ENCODE peak calls at places on chromosomes 12 and 14, in four cellular contexts. One of them, this sample, is unnamed.

GRCh38 chr12:68899251-68899771 is 33.7 kb downstream of the CPM start:
- DNase-seq in heart right ventricle: peak
- DNase-seq in activated CD8-positive, alpha-beta memory T cell treated with anti-CD3 and anti-CD28 coated beads, Interleukin-2, amount 50 U/mL, for 48 hours: no peak
- DNase-seq in ureter: peak
- DNase-seq in this sample: peak

GRCh38 chr12:64180951-64181350 is 41.1 kb downstream of the KICS2 start:
- DNase-seq in heart right ventricle: peak
- DNase-seq in activated CD8-positive, alpha-beta memory T cell treated with anti-CD3 and anti-CD28 coated beads, Interleukin-2, amount 50 U/mL, for 48 hours: no peak
- DNase-seq in ureter: no peak
- DNase-seq in this sample: no peak

GRCh38 chr14:44847910-44848309 is 113.8 kb downstream of the KLHL28 start:
- DNase-seq in heart right ventricle: no peak
- DNase-seq in activated CD8-positive, alpha-beta memory T cell treated with anti-CD3 and anti-CD28 coated beads, Interleukin-2, amount 50 U/mL, for 48 hours: no peak
- DNase-seq in ureter: no peak
- DNase-seq in this sample: no peak

GRCh38 chr14:74638066-74638465 is 26.0 kb upstream of the LTBP2 start:
- DNase-seq in activated CD8-positive, alpha-beta memory T cell treated with anti-CD3 and anti-CD28 coated beads, Interleukin-2, amount 50 U/mL, for 48 hours: no peak
- DNase-seq in heart right ventricle: no peak
- DNase-seq in ureter: no peak
- DNase-seq in this sample: no peak

GRCh38 chr14:72532686-72533454 is 361.0 kb downstream of the DPF3 start:
- DNase-seq in activated CD8-positive, alpha-beta memory T cell treated with anti-CD3 and anti-CD28 coated beads, Interleukin-2, amount 50 U/mL, for 48 hours: no peak
- DNase-seq in heart right ventricle: no peak
- DNase-seq in ureter: no peak
- DNase-seq in this sample: no peak

GRCh38 chr14:51139221-51139681 is 44.3 kb upstream of the TRIM9 start:
- DNase-seq in activated CD8-positive, alpha-beta memory T cell treated with anti-CD3 and anti-CD28 coated beads, Interleukin-2, amount 50 U/mL, for 48 hours: no peak
- DNase-seq in heart right ventricle: no peak
- DNase-seq in ureter: no peak
- DNase-seq in this sample: no peak

GRCh38 chr12:106341086-106341879 is 16.3 kb upstream of the POLR3B start:
- DNase-seq in heart right ventricle: peak
- DNase-seq in ureter: no peak
- DNase-seq in activated CD8-positive, alpha-beta memory T cell treated with anti-CD3 and anti-CD28 coated beads, Interleukin-2, amount 50 U/mL, for 48 hours: no peak
- DNase-seq in this sample: no peak

GRCh38 chr12:120468271-120468845 is 1.2 kb downstream of the SRSF9 start:
- DNase-seq in ureter: peak
- DNase-seq in activated CD8-positive, alpha-beta memory T cell treated with anti-CD3 and anti-CD28 coated beads, Interleukin-2, amount 50 U/mL, for 48 hours: peak
- DNase-seq in heart right ventricle: peak
- DNase-seq in this sample: peak

GRCh38 chr12:67891566-67891965 is 97.7 kb upstream of the IFNG-AS1 start:
- DNase-seq in ureter: no peak
- DNase-seq in heart right ventricle: no peak
- DNase-seq in activated CD8-positive, alpha-beta memory T cell treated with anti-CD3 and anti-CD28 coated beads, Interleukin-2, amount 50 U/mL, for 48 hours: no peak
- DNase-seq in this sample: no peak

GRCh38 chr12:114397978-114398881 is 7.7 kb downstream of the TBX5 start:
- DNase-seq in ureter: no peak
- DNase-seq in heart right ventricle: no peak
- DNase-seq in activated CD8-positive, alpha-beta memory T cell treated with anti-CD3 and anti-CD28 coated beads, Interleukin-2, amount 50 U/mL, for 48 hours: no peak
- DNase-seq in this sample: no peak

GRCh38 chr12:18320036-18320617 is 58.8 kb downstream of the PIK3C2G start:
- DNase-seq in heart right ventricle: no peak
- DNase-seq in ureter: no peak
- DNase-seq in activated CD8-positive, alpha-beta memory T cell treated with anti-CD3 and anti-CD28 coated beads, Interleukin-2, amount 50 U/mL, for 48 hours: no peak
- DNase-seq in this sample: no peak

GRCh38 chr12:127125607-127126259 is 1141.2 kb upstream of the TMEM132C start:
- DNase-seq in ureter: no peak
- DNase-seq in activated CD8-positive, alpha-beta memory T cell treated with anti-CD3 and anti-CD28 coated beads, Interleukin-2, amount 50 U/mL, for 48 hours: peak
- DNase-seq in heart right ventricle: no peak
- DNase-seq in this sample: no peak

GRCh38 chr12:48991247-48992050 is 7.7 kb downstream of the DDN start:
- DNase-seq in ureter: no peak
- DNase-seq in heart right ventricle: no peak
- DNase-seq in activated CD8-positive, alpha-beta memory T cell treated with anti-CD3 and anti-CD28 coated beads, Interleukin-2, amount 50 U/mL, for 48 hours: no peak
- DNase-seq in this sample: no peak

GRCh38 chr12:124913474-124914391 is 717 bp downstream of the UBC start:
- DNase-seq in ureter: peak
- DNase-seq in heart right ventricle: peak
- DNase-seq in activated CD8-positive, alpha-beta memory T cell treated with anti-CD3 and anti-CD28 coated beads, Interleukin-2, amount 50 U/mL, for 48 hours: peak
- DNase-seq in this sample: peak

GRCh38 chr14:50875359-50876090 is 3.7 kb downstream of the ABHD12B start:
- DNase-seq in heart right ventricle: no peak
- DNase-seq in ureter: no peak
- DNase-seq in activated CD8-positive, alpha-beta memory T cell treated with anti-CD3 and anti-CD28 coated beads, Interleukin-2, amount 50 U/mL, for 48 hours: peak
- DNase-seq in this sample: no peak

GRCh38 chr12:30197392-30198047 is 413.8 kb upstream of the TMTC1 start:
- DNase-seq in activated CD8-positive, alpha-beta memory T cell treated with anti-CD3 and anti-CD28 coated beads, Interleukin-2, amount 50 U/mL, for 48 hours: no peak
- DNase-seq in ureter: no peak
- DNase-seq in heart right ventricle: no peak
- DNase-seq in this sample: no peak

GRCh38 chr12:32036477-32037263 is 70.0 kb upstream of the BICD1 start:
- DNase-seq in activated CD8-positive, alpha-beta memory T cell treated with anti-CD3 and anti-CD28 coated beads, Interleukin-2, amount 50 U/mL, for 48 hours: no peak
- DNase-seq in heart right ventricle: no peak
- DNase-seq in ureter: no peak
- DNase-seq in this sample: no peak

GRCh38 chr14:104690861-104691455 is 1.5 kb downstream of the INF2 start:
- DNase-seq in activated CD8-positive, alpha-beta memory T cell treated with anti-CD3 and anti-CD28 coated beads, Interleukin-2, amount 50 U/mL, for 48 hours: no peak
- DNase-seq in ureter: no peak
- DNase-seq in heart right ventricle: no peak
- DNase-seq in this sample: peak

GRCh38 chr14:95876769-95877490 is at the start of gene TUNAR:
- DNase-seq in activated CD8-positive, alpha-beta memory T cell treated with anti-CD3 and anti-CD28 coated beads, Interleukin-2, amount 50 U/mL, for 48 hours: no peak
- DNase-seq in ureter: no peak
- DNase-seq in heart right ventricle: no peak
- DNase-seq in this sample: no peak

GRCh38 chr12:92478692-92479091 is 224.1 kb upstream of the PLEKHG7 start:
- DNase-seq in ureter: no peak
- DNase-seq in activated CD8-positive, alpha-beta memory T cell treated with anti-CD3 and anti-CD28 coated beads, Interleukin-2, amount 50 U/mL, for 48 hours: no peak
- DNase-seq in heart right ventricle: no peak
- DNase-seq in this sample: no peak

GRCh38 chr14:76957224-76957881 is 71.2 kb downstream of the IRF2BPL start:
- DNase-seq in activated CD8-positive, alpha-beta memory T cell treated with anti-CD3 and anti-CD28 coated beads, Interleukin-2, amount 50 U/mL, for 48 hours: no peak
- DNase-seq in heart right ventricle: no peak
- DNase-seq in ureter: no peak
- DNase-seq in this sample: no peak

GRCh38 chr12:19055589-19055988 is 73.9 kb upstream of the PLEKHA5 start:
- DNase-seq in heart right ventricle: no peak
- DNase-seq in ureter: no peak
- DNase-seq in activated CD8-positive, alpha-beta memory T cell treated with anti-CD3 and anti-CD28 coated beads, Interleukin-2, amount 50 U/mL, for 48 hours: no peak
- DNase-seq in this sample: no peak

GRCh38 chr12:74985986-74986319 is 223.7 kb downstream of the KCNC2 start:
- DNase-seq in activated CD8-positive, alpha-beta memory T cell treated with anti-CD3 and anti-CD28 coated beads, Interleukin-2, amount 50 U/mL, for 48 hours: no peak
- DNase-seq in heart right ventricle: no peak
- DNase-seq in ureter: no peak
- DNase-seq in this sample: no peak

GRCh38 chr12:128387811-128388422 is 120.9 kb downstream of the TMEM132C start:
- DNase-seq in activated CD8-positive, alpha-beta memory T cell treated with anti-CD3 and anti-CD28 coated beads, Interleukin-2, amount 50 U/mL, for 48 hours: peak
- DNase-seq in ureter: peak
- DNase-seq in heart right ventricle: peak
- DNase-seq in this sample: peak

GRCh38 chr14:63470877-63471565 is 72.2 kb downstream of the PPP2R5E start:
- DNase-seq in ureter: no peak
- DNase-seq in activated CD8-positive, alpha-beta memory T cell treated with anti-CD3 and anti-CD28 coated beads, Interleukin-2, amount 50 U/mL, for 48 hours: no peak
- DNase-seq in heart right ventricle: no peak
- DNase-seq in this sample: no peak

GRCh38 chr12:123912415-123913385 is 59.9 kb downstream of the CCDC92 start:
- DNase-seq in activated CD8-positive, alpha-beta memory T cell treated with anti-CD3 and anti-CD28 coated beads, Interleukin-2, amount 50 U/mL, for 48 hours: no peak
- DNase-seq in heart right ventricle: no peak
- DNase-seq in ureter: no peak
- DNase-seq in this sample: no peak

GRCh38 chr14:63361790-63362189 is 43.1 kb upstream of the GPHB5 start:
- DNase-seq in heart right ventricle: no peak
- DNase-seq in activated CD8-positive, alpha-beta memory T cell treated with anti-CD3 and anti-CD28 coated beads, Interleukin-2, amount 50 U/mL, for 48 hours: no peak
- DNase-seq in ureter: no peak
- DNase-seq in this sample: no peak

GRCh38 chr14:106378191-106378590 is 851.8 kb downstream of the TMEM121 start:
- DNase-seq in heart right ventricle: no peak
- DNase-seq in activated CD8-positive, alpha-beta memory T cell treated with anti-CD3 and anti-CD28 coated beads, Interleukin-2, amount 50 U/mL, for 48 hours: peak
- DNase-seq in ureter: no peak
- DNase-seq in this sample: no peak

GRCh38 chr12:130776857-130777339 is 60.8 kb upstream of the RIMBP2 start:
- DNase-seq in heart right ventricle: no peak
- DNase-seq in activated CD8-positive, alpha-beta memory T cell treated with anti-CD3 and anti-CD28 coated beads, Interleukin-2, amount 50 U/mL, for 48 hours: no peak
- DNase-seq in ureter: no peak
- DNase-seq in this sample: no peak

GRCh38 chr12:2743478-2743877 is 51.3 kb upstream of the FKBP4 start:
- DNase-seq in activated CD8-positive, alpha-beta memory T cell treated with anti-CD3 and anti-CD28 coated beads, Interleukin-2, amount 50 U/mL, for 48 hours: no peak
- DNase-seq in ureter: no peak
- DNase-seq in heart right ventricle: no peak
- DNase-seq in this sample: no peak